ENCODE peak calls at places on chromosomes 13 and 19, in four cellular contexts. One of them, this sample, is unnamed.

GRCh38 chr19:47280183-47280797 is 5.6 kb downstream of the INAFM1 start:
- DNase-seq in AG10803: peak; percentile 12
- DNase-seq in stomach: peak; percentile 45
- DNase-seq in WTC11: peak; percentile 87
- DNase-seq in this sample: no peak

GRCh38 chr19:42345191-42345812 is 19.9 kb downstream of the MEGF8 start:
- DNase-seq in stomach: no peak
- DNase-seq in AG10803: peak; percentile 70
- DNase-seq in WTC11: no peak
- DNase-seq in this sample: peak; percentile 37

GRCh38 chr13:42271337-42272114 is 426 bp upstream of the AKAP11 start:
- DNase-seq in stomach: peak; percentile 90
- DNase-seq in AG10803: peak; percentile 99
- DNase-seq in WTC11: peak; percentile 84
- DNase-seq in this sample: peak; percentile 93

GRCh38 chr19:45406165-45406956 is at the start of gene POLR1G:
- DNase-seq in WTC11: peak; percentile 80
- DNase-seq in AG10803: peak; percentile 78
- DNase-seq in stomach: peak; percentile 78
- DNase-seq in this sample: no peak

GRCh38 chr19:7515471-7516226 is at the start of gene ZNF358:
- DNase-seq in stomach: peak; percentile 78
- DNase-seq in WTC11: peak; percentile 87
- DNase-seq in AG10803: peak; percentile 72
- DNase-seq in this sample: no peak

GRCh38 chr19:14300281-14300680 is 81.0 kb upstream of the ADGRE5 start:
- DNase-seq in stomach: no peak
- DNase-seq in WTC11: peak; percentile 59
- DNase-seq in AG10803: no peak
- DNase-seq in this sample: no peak

GRCh38 chr13:30191491-30192100 is 115.8 kb downstream of the KATNAL1 start:
- DNase-seq in WTC11: no peak
- DNase-seq in AG10803: peak; percentile 45
- DNase-seq in stomach: no peak
- DNase-seq in this sample: no peak

GRCh38 chr19:11240008-11240444 is 607 bp downstream of the ANGPTL8 start:
- DNase-seq in AG10803: no peak
- DNase-seq in stomach: no peak
- DNase-seq in WTC11: no peak
- DNase-seq in this sample: no peak

GRCh38 chr13:109996404-109996960 is 210.1 kb upstream of the IRS2 start:
- DNase-seq in WTC11: no peak
- DNase-seq in AG10803: no peak
- DNase-seq in stomach: no peak
- DNase-seq in this sample: no peak

GRCh38 chr13:35672611-35673010 is 196.1 kb upstream of the MAB21L1 start:
- DNase-seq in stomach: no peak
- DNase-seq in WTC11: no peak
- DNase-seq in AG10803: peak; percentile 92
- DNase-seq in this sample: peak; percentile 61

GRCh38 chr19:36489920-36490415 is 607 bp upstream of the ZNF566 start:
- DNase-seq in AG10803: peak; percentile 93
- DNase-seq in WTC11: peak; percentile 86
- DNase-seq in stomach: peak; percentile 76
- DNase-seq in this sample: peak; percentile 83

GRCh38 chr13:84121456-84121855 is 239.2 kb upstream of the SLITRK1 start:
- DNase-seq in AG10803: peak; percentile 38
- DNase-seq in WTC11: no peak
- DNase-seq in stomach: no peak
- DNase-seq in this sample: peak; percentile 5

GRCh38 chr19:3669616-3670257 is 30.5 kb downstream of the PIP5K1C start:
- DNase-seq in stomach: no peak
- DNase-seq in AG10803: no peak
- DNase-seq in WTC11: no peak
- DNase-seq in this sample: no peak

GRCh38 chr13:44416297-44416696 is 42.7 kb downstream of the SERP2 start:
- DNase-seq in AG10803: no peak
- DNase-seq in WTC11: no peak
- DNase-seq in stomach: no peak
- DNase-seq in this sample: no peak

GRCh38 chr13:113297370-113297871 is 382 bp downstream of the LAMP1 start:
- DNase-seq in WTC11: no peak
- DNase-seq in stomach: no peak
- DNase-seq in AG10803: peak; percentile 14
- DNase-seq in this sample: no peak

GRCh38 chr13:23876265-23876664 is 12.9 kb downstream of the MIPEP start:
- DNase-seq in stomach: no peak
- DNase-seq in WTC11: no peak
- DNase-seq in AG10803: peak; percentile 35
- DNase-seq in this sample: no peak

GRCh38 chr13:112606125-112607001 is 18.4 kb upstream of the TUBGCP3 start:
- DNase-seq in AG10803: peak; percentile 83
- DNase-seq in WTC11: peak; percentile 96
- DNase-seq in stomach: peak; percentile 95
- DNase-seq in this sample: peak; percentile 33

GRCh38 chr19:35925501-35925900 is 10.7 kb upstream of the LRFN3 start:
- DNase-seq in stomach: no peak
- DNase-seq in AG10803: no peak
- DNase-seq in WTC11: no peak
- DNase-seq in this sample: no peak

GRCh38 chr19:5352229-5352763 is 11.7 kb upstream of the PTPRS start:
- DNase-seq in AG10803: no peak
- DNase-seq in WTC11: no peak
- DNase-seq in stomach: no peak
- DNase-seq in this sample: no peak

GRCh38 chr13:51058461-51059167 is 52.5 kb downstream of the C13orf42 start:
- DNase-seq in WTC11: no peak
- DNase-seq in AG10803: no peak
- DNase-seq in stomach: no peak
- DNase-seq in this sample: no peak

GRCh38 chr13:101399365-101399764 is 16.9 kb downstream of the NALCN start:
- DNase-seq in WTC11: no peak
- DNase-seq in stomach: no peak
- DNase-seq in AG10803: no peak
- DNase-seq in this sample: no peak

GRCh38 chr13:95896302-95896701 is 156.9 kb downstream of the UGGT2 start:
- DNase-seq in WTC11: no peak
- DNase-seq in stomach: no peak
- DNase-seq in AG10803: no peak
- DNase-seq in this sample: no peak

GRCh38 chr13:110907951-110908898 is 6.6 kb downstream of the ANKRD10 start:
- DNase-seq in stomach: peak; percentile 71
- DNase-seq in WTC11: no peak
- DNase-seq in AG10803: peak; percentile 26
- DNase-seq in this sample: no peak

GRCh38 chr13:44438234-44438579 is 64.6 kb downstream of the SERP2 start:
- DNase-seq in AG10803: no peak
- DNase-seq in stomach: no peak
- DNase-seq in WTC11: no peak
- DNase-seq in this sample: no peak

GRCh38 chr19:35099897-35100275 is 15.7 kb upstream of the FXYD3 start:
- DNase-seq in AG10803: no peak
- DNase-seq in stomach: no peak
- DNase-seq in WTC11: no peak
- DNase-seq in this sample: no peak

GRCh38 chr19:4319067-4319718 is 14.8 kb downstream of the FSD1 start:
- DNase-seq in stomach: no peak
- DNase-seq in WTC11: no peak
- DNase-seq in AG10803: no peak
- DNase-seq in this sample: no peak

GRCh38 chr19:49983645-49984229 is 22.8 kb upstream of the SIGLEC11 start:
- DNase-seq in AG10803: peak; percentile 32
- DNase-seq in WTC11: peak; percentile 79
- DNase-seq in stomach: peak; percentile 67
- DNase-seq in this sample: no peak

GRCh38 chr19:44607917-44608316 is 5.4 kb upstream of the IGSF23 start:
- DNase-seq in WTC11: no peak
- DNase-seq in stomach: no peak
- DNase-seq in AG10803: no peak
- DNase-seq in this sample: no peak

GRCh38 chr19:35905178-35905727 is 2.8 kb downstream of the TYROBP start:
- DNase-seq in WTC11: no peak
- DNase-seq in stomach: no peak
- DNase-seq in AG10803: no peak
- DNase-seq in this sample: no peak

GRCh38 chr13:52846567-52847321 is 1.7 kb downstream of the PCDH8 start:
- DNase-seq in AG10803: peak; percentile 9
- DNase-seq in stomach: no peak
- DNase-seq in WTC11: peak; percentile 92
- DNase-seq in this sample: no peak
- TF ChIP-seq CTCF in AG10803: peak; percentile 16
- TF ChIP-seq CTCF in stomach: no peak
- TF ChIP-seq CTCF in WTC11: peak; percentile 34
- TF ChIP-seq CTCF in this sample: no peak

DNA sequence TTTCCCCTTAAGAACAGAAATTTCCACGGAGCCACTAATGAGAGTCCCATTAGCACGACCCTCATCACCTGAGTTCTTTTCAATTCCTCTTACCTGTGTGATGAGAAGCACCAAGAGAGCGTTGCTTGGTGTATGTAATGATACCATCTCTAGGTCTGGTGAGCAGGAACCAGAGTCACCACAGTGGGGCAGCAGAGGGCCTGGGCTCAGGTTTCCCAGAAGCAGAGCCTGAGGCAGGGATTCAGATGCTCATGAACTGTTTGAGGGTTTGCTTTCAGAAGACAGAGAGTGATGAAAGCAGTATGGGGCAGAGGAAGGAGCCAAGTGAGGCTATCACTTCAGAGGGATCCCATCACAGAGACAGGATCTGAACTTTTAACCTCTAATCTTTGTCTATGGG is 3.1 kb upstream of the PTPRH start:
- DNase-seq in stomach: no peak
- DNase-seq in WTC11: no peak
- DNase-seq in AG10803: no peak
- DNase-seq in this sample: no peak
- TF ChIP-seq CTCF in stomach: no peak
- TF ChIP-seq CTCF in WTC11: no peak
- TF ChIP-seq CTCF in AG10803: no peak
- TF ChIP-seq CTCF in this sample: no peak

GRCh38 chr19:12786149-12786870 is 5.0 kb upstream of the JUNB start:
- DNase-seq in stomach: peak; percentile 95
- DNase-seq in WTC11: no peak
- DNase-seq in AG10803: no peak
- DNase-seq in this sample: no peak
- TF ChIP-seq CTCF in stomach: no peak
- TF ChIP-seq CTCF in WTC11: no peak
- TF ChIP-seq CTCF in AG10803: no peak
- TF ChIP-seq CTCF in this sample: no peak

GRCh38 chr19:2235396-2236284 is 489 bp downstream of the PLEKHJ1 start:
- DNase-seq in WTC11: no peak
- DNase-seq in stomach: peak; percentile 79
- DNase-seq in AG10803: no peak
- DNase-seq in this sample: no peak

GRCh38 chr19:2237051-2237868 is 636 bp downstream of the SF3A2 start:
- DNase-seq in WTC11: no peak
- DNase-seq in AG10803: no peak
- DNase-seq in stomach: no peak
- DNase-seq in this sample: no peak

GRCh38 chr19:2235026-2235395 is 1.1 kb downstream of the PLEKHJ1 start:
- DNase-seq in stomach: no peak
- DNase-seq in WTC11: no peak
- DNase-seq in AG10803: no peak
- DNase-seq in this sample: no peak

GRCh38 chr19:2237869-2238153 is 1.2 kb downstream of the SF3A2 start:
- DNase-seq in stomach: no peak
- DNase-seq in WTC11: no peak
- DNase-seq in AG10803: no peak
- DNase-seq in this sample: no peak

DNA sequence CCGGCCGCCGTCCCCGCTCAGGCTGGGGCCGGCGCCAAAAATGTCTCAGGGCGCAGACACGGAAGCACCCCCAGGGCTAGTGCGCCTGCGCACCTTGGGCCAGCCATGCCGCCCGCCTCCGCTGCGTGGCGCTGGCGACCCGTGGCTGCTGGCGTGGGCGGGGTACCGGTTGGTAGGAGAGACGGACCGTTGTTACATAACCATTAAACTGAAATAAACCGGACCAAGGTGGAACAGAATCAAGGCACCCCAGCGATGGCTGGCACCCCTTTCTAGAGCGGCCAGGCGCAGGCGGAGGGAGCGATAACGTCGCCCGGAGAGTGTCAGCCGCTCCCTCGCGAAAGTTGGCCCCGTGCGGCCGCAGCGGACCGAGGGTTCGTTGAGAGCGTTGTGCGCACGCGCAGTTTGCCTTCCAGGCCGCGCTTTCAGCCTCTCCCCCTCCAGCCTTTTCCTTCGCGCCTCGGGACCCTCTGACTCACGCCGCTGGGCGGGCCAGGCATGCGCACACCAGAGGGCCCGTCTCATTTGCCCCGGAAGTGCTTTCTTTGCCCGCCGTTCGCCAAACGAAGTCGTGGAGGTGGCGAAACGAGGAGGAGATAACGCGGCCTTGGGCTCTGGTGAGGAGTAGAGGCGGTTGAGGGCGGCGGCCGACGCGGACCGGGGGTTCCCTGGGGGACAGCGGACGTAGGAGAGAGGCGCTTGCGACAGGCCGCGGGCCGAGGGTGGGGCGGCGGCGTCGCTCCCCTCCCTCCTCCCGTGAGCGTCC is at the start of the genes PLEKHJ1 and SF3A2:
- DNase-seq in AG10803: peak; percentile 95
- DNase-seq in stomach: peak; percentile 97
- DNase-seq in WTC11: peak; percentile 97
- DNase-seq in this sample: peak; percentile 86
- TF ChIP-seq CTCF in AG10803: peak; percentile 77
- TF ChIP-seq CTCF in stomach: peak; percentile 99
- TF ChIP-seq CTCF in WTC11: peak; percentile 83
- TF ChIP-seq CTCF in this sample: peak; percentile 84

GRCh38 chr19:281992-282391 is 9.2 kb downstream of the PLPP2 start:
- DNase-seq in WTC11: no peak
- DNase-seq in AG10803: no peak
- DNase-seq in stomach: no peak
- DNase-seq in this sample: no peak
- TF ChIP-seq CTCF in WTC11: no peak
- TF ChIP-seq CTCF in AG10803: no peak
- TF ChIP-seq CTCF in stomach: no peak
- TF ChIP-seq CTCF in this sample: no peak

This sample was measured in AG09309.